ENCODE peak calls at places on chromosomes 16 and 17, in five cellular contexts. One of them, this sample, is unnamed.

GRCh38 chr17:48429638-48430586 is at the start of gene SKAP1:
- DNase-seq in stomach: peak; percentile 49
- DNase-seq in ovary: no peak
- DNase-seq in SK-N-SH: peak; percentile 29
- DNase-seq in tibial nerve: no peak
- DNase-seq in this sample: no peak

GRCh38 chr17:77471984-77472836 is 331.4 kb downstream of the SEC14L1 start:
- DNase-seq in stomach: peak; percentile 56
- DNase-seq in ovary: peak; percentile 72
- DNase-seq in SK-N-SH: peak; percentile 67
- DNase-seq in tibial nerve: no peak
- DNase-seq in this sample: peak; percentile 80

GRCh38 chr16:17131351-17131750 is 339.4 kb downstream of the XYLT1 start:
- DNase-seq in stomach: no peak
- DNase-seq in ovary: no peak
- DNase-seq in SK-N-SH: no peak
- DNase-seq in tibial nerve: no peak
- DNase-seq in this sample: no peak

GRCh38 chr17:19386276-19386863 is 620 bp downstream of the MFAP4 start:
- DNase-seq in stomach: peak; percentile 51
- DNase-seq in ovary: peak; percentile 78
- DNase-seq in SK-N-SH: peak; percentile 39
- DNase-seq in tibial nerve: peak; percentile 62
- DNase-seq in this sample: peak; percentile 63

GRCh38 chr16:23966577-23966976 is 130.8 kb downstream of the PRKCB start:
- DNase-seq in stomach: no peak
- DNase-seq in ovary: no peak
- DNase-seq in SK-N-SH: no peak
- DNase-seq in tibial nerve: no peak
- DNase-seq in this sample: no peak

GRCh38 chr16:81514041-81514559 is 69.5 kb downstream of the CMIP start:
- DNase-seq in stomach: no peak
- DNase-seq in ovary: no peak
- DNase-seq in SK-N-SH: no peak
- DNase-seq in tibial nerve: no peak
- DNase-seq in this sample: no peak

GRCh38 chr17:62804025-62804424 is 4.1 kb downstream of the MARCHF10 start:
- DNase-seq in stomach: no peak
- DNase-seq in ovary: no peak
- DNase-seq in SK-N-SH: no peak
- DNase-seq in tibial nerve: no peak
- DNase-seq in this sample: no peak

GRCh38 chr17:65896889-65897288 is 295.0 kb downstream of the CEP112 start:
- DNase-seq in stomach: no peak
- DNase-seq in ovary: no peak
- DNase-seq in SK-N-SH: no peak
- DNase-seq in tibial nerve: no peak
- DNase-seq in this sample: no peak

GRCh38 chr17:42276609-42277341 is 584 bp upstream of the STAT5B start:
- DNase-seq in stomach: peak; percentile 74
- DNase-seq in ovary: peak; percentile 83
- DNase-seq in SK-N-SH: peak; percentile 74
- DNase-seq in tibial nerve: peak; percentile 53
- DNase-seq in this sample: no peak

GRCh38 chr16:77191259-77191969 is 424 bp downstream of the MON1B start:
- DNase-seq in stomach: no peak
- DNase-seq in ovary: no peak
- DNase-seq in SK-N-SH: peak; percentile 48
- DNase-seq in tibial nerve: no peak
- DNase-seq in this sample: peak; percentile 70

GRCh38 chr16:53714080-53715050 is 10.4 kb downstream of the FTO start:
- DNase-seq in stomach: no peak
- DNase-seq in ovary: no peak
- DNase-seq in SK-N-SH: no peak
- DNase-seq in tibial nerve: no peak
- DNase-seq in this sample: no peak

GRCh38 chr17:4485676-4486646 is 12.7 kb upstream of the SPNS2 start:
- DNase-seq in stomach: no peak
- DNase-seq in ovary: no peak
- DNase-seq in SK-N-SH: peak; percentile 65
- DNase-seq in tibial nerve: no peak
- DNase-seq in this sample: no peak

GRCh38 chr17:82054351-82055022 is 2.8 kb downstream of the GPS1 start:
- DNase-seq in stomach: no peak
- DNase-seq in ovary: peak; percentile 25
- DNase-seq in SK-N-SH: no peak
- DNase-seq in tibial nerve: no peak
- DNase-seq in this sample: no peak

GRCh38 chr16:53913082-53913870 is 209.3 kb downstream of the FTO start:
- DNase-seq in stomach: no peak
- DNase-seq in ovary: peak; percentile 54
- DNase-seq in SK-N-SH: no peak
- DNase-seq in tibial nerve: no peak
- DNase-seq in this sample: no peak

GRCh38 chr16:11160676-11161115 is 95.3 kb downstream of the SOCS1 start:
- DNase-seq in stomach: no peak
- DNase-seq in ovary: no peak
- DNase-seq in SK-N-SH: no peak
- DNase-seq in tibial nerve: no peak
- DNase-seq in this sample: no peak

GRCh38 chr16:714079-714478 is 839 bp upstream of the METRN start:
- DNase-seq in stomach: no peak
- DNase-seq in ovary: no peak
- DNase-seq in SK-N-SH: no peak
- DNase-seq in tibial nerve: no peak
- DNase-seq in this sample: no peak

GRCh38 chr17:14856156-14856555 is 409.0 kb downstream of the PMP22 start:
- DNase-seq in stomach: no peak
- DNase-seq in ovary: no peak
- DNase-seq in SK-N-SH: no peak
- DNase-seq in tibial nerve: no peak
- DNase-seq in this sample: no peak

GRCh38 chr16:31875112-31875803 is 1.7 kb downstream of the ZNF267 start:
- DNase-seq in stomach: no peak
- DNase-seq in ovary: no peak
- DNase-seq in SK-N-SH: no peak
- DNase-seq in tibial nerve: no peak
- DNase-seq in this sample: no peak

GRCh38 chr16:84990782-84991181 is 20.6 kb downstream of the ZDHHC7 start:
- DNase-seq in stomach: no peak
- DNase-seq in ovary: no peak
- DNase-seq in SK-N-SH: no peak
- DNase-seq in tibial nerve: no peak
- DNase-seq in this sample: no peak

GRCh38 chr16:70749006-70749678 is 51.8 kb downstream of the VAC14 start:
- DNase-seq in stomach: peak; percentile 65
- DNase-seq in ovary: no peak
- DNase-seq in SK-N-SH: no peak
- DNase-seq in tibial nerve: no peak
- DNase-seq in this sample: peak; percentile 79

GRCh38 chr17:81074875-81075274 is 39.9 kb downstream of the BAIAP2 start:
- DNase-seq in stomach: no peak
- DNase-seq in ovary: no peak
- DNase-seq in SK-N-SH: no peak
- DNase-seq in tibial nerve: no peak
- DNase-seq in this sample: no peak

GRCh38 chr17:70934834-70935233 is 765.5 kb downstream of the KCNJ2 start:
- DNase-seq in stomach: no peak
- DNase-seq in ovary: no peak
- DNase-seq in SK-N-SH: no peak
- DNase-seq in tibial nerve: no peak
- DNase-seq in this sample: no peak

GRCh38 chr16:68289621-68290329 is 21.0 kb downstream of the SLC7A6OS start:
- DNase-seq in stomach: no peak
- DNase-seq in ovary: no peak
- DNase-seq in SK-N-SH: no peak
- DNase-seq in tibial nerve: no peak
- DNase-seq in this sample: no peak

GRCh38 chr16:11135167-11135973 is 120.6 kb downstream of the SOCS1 start:
- DNase-seq in stomach: no peak
- DNase-seq in ovary: no peak
- DNase-seq in SK-N-SH: no peak
- DNase-seq in tibial nerve: no peak
- DNase-seq in this sample: peak; percentile 69

GRCh38 chr16:88353691-88354090 is 29.1 kb upstream of the ZNF469 start:
- DNase-seq in stomach: no peak
- DNase-seq in ovary: no peak
- DNase-seq in SK-N-SH: peak; percentile 36
- DNase-seq in tibial nerve: no peak
- DNase-seq in this sample: no peak

GRCh38 chr16:15765880-15766279 is 90.9 kb downstream of the MYH11 start:
- DNase-seq in stomach: no peak
- DNase-seq in ovary: no peak
- DNase-seq in SK-N-SH: peak; percentile 64
- DNase-seq in tibial nerve: no peak
- DNase-seq in this sample: no peak

GRCh38 chr16:50025544-50025931 is 513 bp downstream of the CNEP1R1 start:
- DNase-seq in stomach: no peak
- DNase-seq in ovary: no peak
- DNase-seq in SK-N-SH: no peak
- DNase-seq in tibial nerve: no peak
- DNase-seq in this sample: peak; percentile 28

GRCh38 chr17:62666801-62667591 is 39.5 kb downstream of the MRC2 start:
- DNase-seq in stomach: no peak
- DNase-seq in ovary: no peak
- DNase-seq in SK-N-SH: peak; percentile 47
- DNase-seq in tibial nerve: no peak
- DNase-seq in this sample: peak; percentile 85

GRCh38 chr17:39151680-39152058 is 232 bp upstream of the PLXDC1 start:
- DNase-seq in stomach: no peak
- DNase-seq in ovary: no peak
- DNase-seq in SK-N-SH: no peak
- DNase-seq in tibial nerve: no peak
- DNase-seq in this sample: no peak

GRCh38 chr17:81481011-81481799 is 31.4 kb downstream of the ACTG1 start:
- DNase-seq in stomach: peak; percentile 78
- DNase-seq in ovary: peak; percentile 73
- DNase-seq in SK-N-SH: peak; percentile 99
- DNase-seq in tibial nerve: peak; percentile 59
- DNase-seq in this sample: peak; percentile 50

GRCh38 chr16:24986512-24987303 is 28.5 kb downstream of the ARHGAP17 start:
- DNase-seq in stomach: no peak
- DNase-seq in ovary: peak; percentile 37
- DNase-seq in SK-N-SH: no peak
- DNase-seq in tibial nerve: no peak
- DNase-seq in this sample: no peak

GRCh38 chr16:79792952-79793351 is 192.4 kb upstream of the MAF start:
- DNase-seq in stomach: no peak
- DNase-seq in ovary: peak; percentile 78
- DNase-seq in SK-N-SH: peak; percentile 75
- DNase-seq in tibial nerve: no peak
- DNase-seq in this sample: no peak

GRCh38 chr17:42720996-42721583 is 23.8 kb downstream of the EZH1 start:
- DNase-seq in stomach: no peak
- DNase-seq in ovary: no peak
- DNase-seq in SK-N-SH: peak; percentile 75
- DNase-seq in tibial nerve: no peak
- DNase-seq in this sample: no peak

GRCh38 chr16:67234180-67234597 is 7.3 kb downstream of the TMEM208 start:
- DNase-seq in stomach: no peak
- DNase-seq in ovary: no peak
- DNase-seq in SK-N-SH: no peak
- DNase-seq in tibial nerve: no peak
- DNase-seq in this sample: no peak

DNA sequence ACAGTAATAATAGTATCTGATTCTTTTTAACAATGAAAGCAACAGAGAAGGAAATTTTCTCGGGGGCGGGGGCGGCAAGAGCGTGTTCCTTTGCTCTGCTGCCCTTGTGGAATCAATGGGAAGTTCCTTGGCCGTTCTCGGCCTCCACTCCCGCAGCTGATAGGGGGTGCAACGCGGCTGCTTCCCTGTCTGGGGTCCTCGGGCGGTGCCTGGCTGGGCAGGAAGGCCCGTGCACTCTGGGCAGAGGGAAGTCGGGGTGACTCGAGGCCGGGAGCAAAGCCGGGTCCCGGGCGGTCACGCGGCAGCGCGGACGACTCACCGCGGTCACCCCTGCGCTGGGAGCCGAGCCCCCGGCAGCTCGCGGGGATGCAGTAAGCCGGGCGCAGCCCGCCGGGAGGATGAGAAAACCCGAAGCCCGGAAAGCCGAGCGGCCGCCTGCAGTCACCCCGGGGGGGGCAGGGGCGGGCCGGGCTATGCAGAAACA is 2.5 kb downstream of the TUBB3 start:
- DNase-seq in stomach: no peak
- DNase-seq in ovary: no peak
- DNase-seq in SK-N-SH: peak; percentile 57
- DNase-seq in tibial nerve: no peak
- DNase-seq in this sample: no peak
- TF ChIP-seq CTCF in stomach: no peak
- TF ChIP-seq CTCF in ovary: no peak
- TF ChIP-seq CTCF in SK-N-SH: no peak
- TF ChIP-seq CTCF in tibial nerve: no peak
- TF ChIP-seq CTCF in this sample: no peak

GRCh38 chr17:40177275-40177874 is at the start of gene RAPGEFL1:
- DNase-seq in stomach: peak; percentile 87
- DNase-seq in ovary: peak; percentile 71
- DNase-seq in SK-N-SH: peak; percentile 95
- DNase-seq in tibial nerve: peak; percentile 58
- DNase-seq in this sample: peak; percentile 97
- H3K36me3 ChIP-seq in stomach: peaks cover 8% of the 10 kb centered on the region
- H3K36me3 ChIP-seq in ovary: no peaks in the 10 kb centered on the region
- H3K36me3 ChIP-seq in SK-N-SH: peaks cover 18% of the 10 kb centered on the region
- H3K36me3 ChIP-seq in tibial nerve: peaks cover 59% of the 10 kb centered on the region
- H3K36me3 ChIP-seq in this sample: peaks cover 13% of the 10 kb centered on the region

DNA sequence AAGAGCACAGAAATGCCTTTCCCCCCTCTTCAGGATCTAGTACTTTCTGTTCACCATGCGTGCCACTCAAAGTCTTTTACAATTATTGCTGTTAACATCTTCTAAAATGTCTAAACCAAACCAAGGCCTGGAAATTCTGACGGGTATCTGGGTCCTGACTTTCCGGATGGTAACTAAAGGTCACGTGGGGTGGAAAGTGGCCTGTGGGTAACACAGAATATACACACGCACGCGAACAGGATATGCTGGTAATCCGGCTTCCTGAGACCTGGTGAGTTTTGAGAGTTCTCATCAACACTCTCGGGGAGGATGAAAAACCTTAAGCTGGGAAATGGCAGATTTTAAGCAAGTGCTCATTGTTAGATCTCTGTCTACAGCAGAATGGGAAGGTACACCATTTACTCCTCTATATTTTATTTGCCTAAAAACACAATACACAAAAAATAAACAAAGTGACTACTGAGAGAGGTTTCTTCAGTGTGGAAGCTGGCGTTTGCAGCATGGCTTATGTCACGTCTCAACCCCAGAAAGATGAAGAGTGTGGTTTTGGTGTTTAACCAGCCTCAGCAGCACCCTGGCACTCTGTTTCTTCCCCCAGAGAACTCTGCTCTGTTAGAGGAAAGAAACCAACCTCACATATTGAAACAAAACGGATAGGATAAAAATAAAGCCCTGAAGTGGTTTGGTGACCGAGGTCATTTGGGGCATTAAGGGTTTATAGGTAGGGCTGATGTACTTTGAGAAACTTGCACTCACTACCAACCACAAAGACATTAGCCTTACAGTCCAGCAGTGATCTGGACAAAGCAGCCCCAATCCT is 37.3 kb downstream of the SMG6 start:
- DNase-seq in stomach: peak; percentile 36
- DNase-seq in ovary: no peak
- DNase-seq in SK-N-SH: no peak
- DNase-seq in tibial nerve: no peak
- DNase-seq in this sample: peak; percentile 49
- TF ChIP-seq EP300 in stomach: no peak
- TF ChIP-seq EP300 in ovary: no peak
- TF ChIP-seq EP300 in SK-N-SH: no peak
- TF ChIP-seq EP300 in tibial nerve: no peak
- TF ChIP-seq EP300 in this sample: no peak

GRCh38 chr17:9115446-9116265 is 94.3 kb downstream of the NTN1 start:
- DNase-seq in stomach: peak; percentile 27
- DNase-seq in ovary: peak; percentile 13
- DNase-seq in SK-N-SH: peak; percentile 31
- DNase-seq in tibial nerve: peak; percentile 53
- DNase-seq in this sample: no peak
- TF ChIP-seq CTCF in stomach: no peak
- TF ChIP-seq CTCF in ovary: no peak
- TF ChIP-seq CTCF in SK-N-SH: peak; percentile 10
- TF ChIP-seq CTCF in tibial nerve: no peak
- TF ChIP-seq CTCF in this sample: no peak